ENCODE peak calls at places on chromosome 11, in ten cellular contexts. M is effector memory CD4-positive, alpha-beta T cell; A is CD8-positive, alpha-beta T cell; V is colonic mucosa; X is tibial artery; S is Peyer's patch; Z is sigmoid colon; K is right lobe of liver; T is stomach; C is adrenal gland. N is an unnamed sample.
A peak's percentile ranks its signal among the peaks of the same experiment; 100 is the strongest.

GRCh38 chr11:29227816-29228215 is 789.0 kb downstream of the KCNA4 start:
- DNase-seq in M (no peak), A (no peak), V (no peak), X (no peak), S (no peak), Z (no peak), K (no peak), T (no peak), C (no peak), N (no peak)

GRCh38 chr11:75406338-75406777 is 7.0 kb downstream of the RPS3 start:
- DNase-seq in M (no peak), A (no peak), V (no peak), X (no peak), S (no peak), Z (no peak), K (no peak), T (no peak), C (peak; percentile 68), N (no peak)

GRCh38 chr11:74932797-74933196 is 16.1 kb downstream of the XRRA1 start:
- DNase-seq in M (no peak), A (no peak), V (no peak), X (no peak), S (no peak), Z (no peak), K (no peak), T (no peak), C (no peak), N (peak; percentile 19)

GRCh38 chr11:36239636-36240035 is 49.6 kb downstream of the COMMD9 start:
- DNase-seq in M (no peak), A (no peak), V (no peak), X (no peak), S (no peak), Z (no peak), K (no peak), T (no peak), C (no peak), N (no peak)

GRCh38 chr11:20589796-20590195 is 9.6 kb upstream of the SLC6A5 start:
- DNase-seq in M (no peak), A (no peak), V (no peak), X (no peak), S (no peak), Z (no peak), K (no peak), T (no peak), C (no peak), N (no peak)

GRCh38 chr11:69787457-69787856 is 12.3 kb upstream of the FGF4 start:
- DNase-seq in M (no peak), A (no peak), V (no peak), X (no peak), S (no peak), Z (no peak), K (no peak), T (no peak), C (no peak), N (no peak)

GRCh38 chr11:64859542-64860414 is 15.3 kb upstream of the CDC42BPG start:
- DNase-seq in M (peak; percentile 41), A (no peak), V (no peak), X (no peak), S (peak; percentile 86), Z (no peak), K (no peak), T (no peak), C (no peak), N (no peak)

GRCh38 chr11:21630934-21631478 is 561.9 kb upstream of the ANO5 start:
- DNase-seq in M (no peak), A (no peak), V (no peak), X (no peak), S (no peak), Z (no peak), K (no peak), T (no peak), C (no peak), N (no peak)

DNA sequence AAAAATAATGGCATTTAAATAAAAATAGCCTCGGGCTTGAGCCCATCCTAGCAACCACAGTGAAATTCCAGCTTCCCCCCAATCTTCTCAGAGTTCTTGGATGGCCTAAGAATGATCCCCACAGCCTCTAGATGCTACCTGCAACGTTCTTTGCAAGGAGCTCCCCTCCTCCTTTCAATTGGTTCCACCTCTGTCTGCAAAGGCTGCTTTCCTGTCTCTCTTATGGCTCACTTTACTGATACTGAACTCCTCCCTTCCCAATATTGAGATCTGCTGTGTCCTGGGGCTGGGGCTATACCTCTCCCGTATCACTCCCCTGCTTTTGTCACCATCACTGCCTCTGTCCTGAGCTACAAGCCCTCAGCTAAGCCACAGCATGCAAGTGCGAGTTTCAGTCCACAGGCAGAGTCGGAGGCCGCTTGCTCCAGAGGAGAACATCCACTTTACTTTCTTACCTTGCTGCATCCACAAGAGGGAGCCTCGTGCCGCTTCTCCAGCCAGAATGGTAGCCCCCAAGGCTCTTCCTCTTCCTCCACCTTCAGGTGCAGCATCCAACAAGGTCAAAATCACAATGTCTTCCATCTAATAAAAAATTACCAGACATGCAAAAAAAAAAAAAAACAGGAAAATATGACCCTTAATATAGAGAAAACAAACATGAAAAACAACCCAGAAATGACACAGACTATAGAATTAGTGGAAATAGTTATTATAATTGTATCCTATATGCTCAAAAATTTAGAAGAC is 48.6 kb upstream of the TMEM45B start:
- DNase-seq in M (no peak), A (no peak), V (peak; percentile 44), X (no peak), S (peak; percentile 62), Z (no peak), K (peak; percentile 28), T (peak; percentile 49), C (no peak), N (no peak)
- H3K4me3 ChIP-seq in M (no peak overlapping the region), A (no peak overlapping the region), V (no peak overlapping the region), X (no peak overlapping the region), S (no peak overlapping the region), Z (no peak overlapping the region), K (no peak overlapping the region), T (no peak overlapping the region), C (no peak overlapping the region), N (no peak overlapping the region)

DNA sequence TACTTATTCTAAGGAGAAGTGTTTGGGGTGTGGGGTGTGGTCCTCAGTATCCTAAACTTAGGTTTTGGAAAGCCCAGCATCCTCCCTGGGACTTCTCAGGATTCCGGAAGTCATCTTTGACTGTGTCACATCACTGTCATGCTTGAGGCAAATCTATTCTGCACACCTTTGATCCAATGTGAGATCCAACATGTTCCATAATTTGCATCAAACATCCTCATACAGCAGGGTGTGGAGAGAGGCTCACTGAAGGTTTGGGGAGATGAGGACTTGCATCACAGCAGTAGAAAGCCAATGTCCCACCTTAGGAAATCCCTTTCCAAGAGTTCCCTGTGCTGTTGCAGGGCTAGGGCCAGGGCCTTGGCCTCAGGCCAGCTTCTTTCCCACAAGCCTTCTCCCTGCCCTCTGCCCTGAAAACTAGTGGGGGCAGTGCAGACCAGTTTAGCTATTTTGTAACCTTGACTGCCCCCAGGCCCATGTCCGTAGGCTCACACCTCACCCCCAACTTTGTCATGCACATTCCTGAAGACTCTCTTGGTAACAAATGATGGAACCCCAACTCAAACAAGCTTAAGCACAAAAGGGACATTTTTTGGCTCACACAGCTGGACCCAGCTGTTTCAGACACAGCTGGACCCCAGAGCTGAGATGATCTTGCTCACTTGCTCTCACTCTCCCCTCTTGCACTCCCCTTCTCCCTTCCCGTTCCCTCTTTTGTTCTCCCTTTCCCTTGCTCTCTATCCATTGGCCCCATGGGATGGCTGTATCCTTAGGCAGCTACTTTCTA is 46.7 kb downstream of the KCNQ1OT1 start:
- DNase-seq in M (no peak), A (no peak), V (peak; percentile 15), X (no peak), S (peak; percentile 26), Z (no peak), K (no peak), T (no peak), C (peak; percentile 46), N (no peak)
- H3K9me3 ChIP-seq in M (no peaks in the 10 kb centered on the region), A (peaks cover 12% of the 10 kb centered on the region), V (peaks cover 6% of the 10 kb centered on the region), X (peaks cover 82% of the 10 kb centered on the region), S (peaks cover 26% of the 10 kb centered on the region), Z (peaks cover 4% of the 10 kb centered on the region), K (peaks cover 22% of the 10 kb centered on the region), T (peaks cover 27% of the 10 kb centered on the region), C (peaks cover 25% of the 10 kb centered on the region), N (peaks cover 29% of the 10 kb centered on the region)

GRCh38 chr11:27460158-27460565 is 12.4 kb downstream of the LGR4 start:
- DNase-seq in M (no peak), A (no peak), V (no peak), X (no peak), S (no peak), Z (no peak), K (no peak), T (no peak), C (no peak), N (no peak)

GRCh38 chr11:27458182-27458581 is 14.4 kb downstream of the LGR4 start:
- DNase-seq in M (no peak), A (no peak), V (no peak), X (no peak), S (no peak), Z (no peak), K (no peak), T (no peak), C (no peak), N (no peak)

GRCh38 chr11:27456802-27457329 is 15.7 kb downstream of the LGR4 start:
- DNase-seq in M (no peak), A (no peak), V (no peak), X (no peak), S (no peak), Z (no peak), K (no peak), T (no peak), C (no peak), N (no peak)

GRCh38 chr11:27460571-27460970 is 12.0 kb downstream of the LGR4 start:
- DNase-seq in M (no peak), A (no peak), V (no peak), X (no peak), S (no peak), Z (no peak), K (no peak), T (no peak), C (no peak), N (no peak)

DNA sequence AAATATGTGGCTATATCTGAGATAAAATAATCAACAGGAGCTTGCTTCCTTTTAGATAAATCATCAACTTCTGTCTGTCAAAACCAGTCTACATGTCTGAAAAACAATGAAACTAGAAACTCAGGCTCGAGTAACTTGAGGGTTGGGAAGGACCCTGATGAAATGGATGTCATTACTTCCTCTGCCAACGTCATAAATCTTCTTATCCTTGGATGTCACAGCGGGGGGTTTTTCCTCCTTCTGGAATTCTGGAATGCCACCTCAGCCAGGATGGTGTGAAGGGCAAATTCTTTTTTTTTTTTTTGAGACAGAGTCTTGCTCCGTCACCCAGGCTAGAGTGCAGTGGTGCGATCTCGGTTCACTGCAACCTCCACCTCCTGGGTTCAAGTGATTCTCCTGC is 13.4 kb downstream of the LGR4 start:
- DNase-seq in M (no peak), A (no peak), V (no peak), X (no peak), S (no peak), Z (no peak), K (no peak), T (no peak), C (no peak), N (no peak)
- H3K27me3 ChIP-seq in M (no peaks in the 10 kb centered on the region), A (no peaks in the 10 kb centered on the region), V (no peaks in the 10 kb centered on the region), X (no peaks in the 10 kb centered on the region), S (no peaks in the 10 kb centered on the region), Z (no peaks in the 10 kb centered on the region), K (no peaks in the 10 kb centered on the region), T (no peaks in the 10 kb centered on the region), C (no peaks in the 10 kb centered on the region), N (no peaks in the 10 kb centered on the region)

GRCh38 chr11:45332486-45332934 is 46.4 kb upstream of the SYT13 start:
- DNase-seq in M (peak; percentile 12), A (peak; percentile 23), V (peak; percentile 38), X (peak; percentile 72), S (peak; percentile 64), Z (peak; percentile 72), K (no peak), T (peak; percentile 45), C (peak; percentile 63), N (peak; percentile 12)

GRCh38 chr11:45331839-45332485 is 45.8 kb upstream of the SYT13 start:
- DNase-seq in M (no peak), A (no peak), V (no peak), X (no peak), S (no peak), Z (no peak), K (no peak), T (no peak), C (no peak), N (no peak)

GRCh38 chr11:45334410-45334809 is 48.3 kb upstream of the SYT13 start:
- DNase-seq in M (no peak), A (no peak), V (no peak), X (no peak), S (no peak), Z (no peak), K (no peak), T (no peak), C (no peak), N (no peak)

GRCh38 chr11:45333506-45333971 is 47.4 kb upstream of the SYT13 start:
- DNase-seq in M (no peak), A (no peak), V (peak; percentile 31), X (no peak), S (peak; percentile 53), Z (peak; percentile 85), K (no peak), T (peak; percentile 37), C (peak; percentile 69), N (peak; percentile 35)

DNA sequence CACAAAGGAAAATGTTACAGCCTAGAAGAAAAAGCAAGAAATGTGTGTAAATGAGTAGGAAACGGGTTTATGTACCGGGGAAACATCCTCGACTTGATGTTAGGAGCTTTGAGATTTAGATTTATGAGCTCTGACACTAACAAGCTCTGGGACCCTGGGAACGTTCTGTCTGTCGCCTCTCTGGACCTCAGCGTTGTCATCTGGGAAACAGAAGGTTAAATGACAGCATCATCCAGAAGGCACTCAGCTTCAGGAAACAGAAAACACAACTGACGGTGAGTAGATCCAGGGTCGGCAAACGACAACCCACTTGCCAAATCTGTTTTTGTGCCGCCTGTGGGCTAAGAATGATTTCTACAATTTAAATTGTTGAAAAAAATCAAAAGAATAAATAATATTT is 46.9 kb upstream of the SYT13 start:
- DNase-seq in M (no peak), A (no peak), V (no peak), X (no peak), S (no peak), Z (no peak), K (no peak), T (no peak), C (no peak), N (no peak)
- H3K4me3 ChIP-seq in M (no peak overlapping the region), A (no peak overlapping the region), V (no peak overlapping the region), X (peak overlapping the region; percentile 30), S (no peak overlapping the region), Z (peak overlapping the region; percentile 1), K (no peak overlapping the region), T (peak overlapping the region; percentile 23), C (no peak overlapping the region), N (no peak overlapping the region)

N was measured in MG63.